ENCODE peak calls at places on chromosome 14, in five cellular contexts. G is CD8-positive, alpha-beta T cell; W is astrocyte; A is keratinocyte; T is uterus. Y is an unnamed sample.
A peak's percentile ranks its signal among the peaks of the same experiment; 100 is the strongest.

GRCh38 chr14:86153480-86153879 is 623.5 kb downstream of the FLRT2 start:
- DNase-seq in G (no peak), W (no peak), A (no peak), T (no peak), Y (no peak)

GRCh38 chr14:62125793-62126192 is 363.6 kb downstream of the SNAPC1 start:
- DNase-seq in G (no peak), W (no peak), A (no peak), T (no peak), Y (no peak)

GRCh38 chr14:55698051-55698450 is 118.0 kb downstream of the KTN1 start:
- DNase-seq in G (no peak), W (no peak), A (no peak), T (no peak), Y (no peak)

GRCh38 chr14:74913986-74914573 is 9.0 kb downstream of the RPS6KL1 start:
- DNase-seq in G (no peak), W (peak; percentile 45), A (no peak), T (peak; percentile 79), Y (peak; percentile 64)

GRCh38 chr14:96246535-96246839 is 9.5 kb upstream of the BDKRB1 start:
- DNase-seq in G (no peak), W (peak; percentile 96), A (no peak), T (no peak), Y (no peak)

GRCh38 chr14:106207316-106207715 is 680.9 kb downstream of the TMEM121 start:
- DNase-seq in G (no peak), W (no peak), A (no peak), T (no peak), Y (no peak)

GRCh38 chr14:30558675-30559555 is at the start of gene G2E3:
- DNase-seq in G (peak; percentile 87), W (peak; percentile 76), A (no peak), T (peak; percentile 86), Y (peak; percentile 88)

GRCh38 chr14:59484611-59485174 is 376 bp downstream of the JKAMP start:
- DNase-seq in G (no peak), W (peak; percentile 32), A (no peak), T (no peak), Y (no peak)

GRCh38 chr14:33584698-33585097 is 366.2 kb downstream of the EGLN3 start:
- DNase-seq in G (no peak), W (no peak), A (no peak), T (no peak), Y (no peak)

GRCh38 chr14:29706700-29707099 is 220.9 kb downstream of the PRKD1 start:
- DNase-seq in G (no peak), W (no peak), A (no peak), T (no peak), Y (no peak)

GRCh38 chr14:29905549-29905948 is 22.1 kb downstream of the PRKD1 start:
- DNase-seq in G (no peak), W (no peak), A (no peak), T (no peak), Y (no peak)

GRCh38 chr14:99656171-99656570 is 11.2 kb downstream of the HHIPL1 start:
- DNase-seq in G (no peak), W (no peak), A (no peak), T (no peak), Y (no peak)

GRCh38 chr14:103520269-103520656 is 2.4 kb downstream of the CKB start:
- DNase-seq in G (no peak), W (no peak), A (no peak), T (no peak), Y (no peak)

GRCh38 chr14:103517626-103518415 is 4.8 kb downstream of the CKB start:
- DNase-seq in G (no peak), W (no peak), A (no peak), T (peak; percentile 53), Y (no peak)

GRCh38 chr14:103519837-103520212 is 2.8 kb downstream of the CKB start:
- DNase-seq in G (no peak), W (no peak), A (no peak), T (peak; percentile 41), Y (peak; percentile 32)

GRCh38 chr14:103518416-103519042 is 4.1 kb downstream of the CKB start:
- DNase-seq in G (peak; percentile 70), W (no peak), A (no peak), T (peak; percentile 75), Y (peak; percentile 78)

GRCh38 chr14:103519043-103519836 is 3.4 kb downstream of the CKB start:
- DNase-seq in G (no peak), W (no peak), A (no peak), T (peak; percentile 31), Y (no peak)
- H3K27ac ChIP-seq in G (no peak overlapping the region), W (no peak overlapping the region), A (no peak overlapping the region), T (peak overlapping the region; percentile 82), Y (peak overlapping the region; percentile 82)

GRCh38 chr14:88989911-88990310 is 165.5 kb downstream of the TTC8 start:
- DNase-seq in G (no peak), W (no peak), A (no peak), T (no peak), Y (no peak)

GRCh38 chr14:88987516-88987915 is 163.1 kb downstream of the TTC8 start:
- DNase-seq in G (no peak), W (peak; percentile 61), A (peak; percentile 84), T (no peak), Y (no peak)

GRCh38 chr14:88983755-88984154 is 159.3 kb downstream of the TTC8 start:
- DNase-seq in G (no peak), W (peak; percentile 97), A (no peak), T (no peak), Y (no peak)

GRCh38 chr14:88985654-88986053 is 161.2 kb downstream of the TTC8 start:
- DNase-seq in G (no peak), W (no peak), A (no peak), T (no peak), Y (no peak)

GRCh38 chr14:88986146-88986841 is 161.8 kb downstream of the TTC8 start:
- DNase-seq in G (no peak), W (peak; percentile 87), A (no peak), T (no peak), Y (no peak)
- H3K27ac ChIP-seq in G (no peak overlapping the region), W (peak overlapping the region; percentile 59), A (peak overlapping the region; percentile 85), T (no peak overlapping the region), Y (no peak overlapping the region)

GRCh38 chr14:48333221-48333910 is 658.0 kb upstream of the MDGA2 start:
- DNase-seq in G (no peak), W (peak; percentile 54), A (no peak), T (no peak), Y (no peak)
- H3K27ac ChIP-seq in G (no peak overlapping the region), W (no peak overlapping the region), A (no peak overlapping the region), T (no peak overlapping the region), Y (no peak overlapping the region)

GRCh38 chr14:101758913-101759593 is 2.5 kb upstream of the PPP2R5C start:
- DNase-seq in G (no peak), W (no peak), A (no peak), T (no peak), Y (no peak)

GRCh38 chr14:101761881-101762529 is 496 bp downstream of the PPP2R5C start:
- DNase-seq in G (peak; percentile 54), W (no peak), A (no peak), T (peak; percentile 40), Y (no peak)

GRCh38 chr14:101762530-101763101 is 1.1 kb downstream of the PPP2R5C start:
- DNase-seq in G (no peak), W (no peak), A (no peak), T (no peak), Y (no peak)

GRCh38 chr14:101761032-101761880 is at the start of gene PPP2R5C:
- DNase-seq in G (peak; percentile 87), W (peak; percentile 72), A (peak; percentile 28), T (peak; percentile 89), Y (peak; percentile 94)

GRCh38 chr14:101760138-101761011 is 1.1 kb upstream of the PPP2R5C start:
- DNase-seq in G (peak; percentile 95), W (peak; percentile 91), A (peak; percentile 90), T (peak; percentile 99), Y (peak; percentile 99)
- H3K27ac ChIP-seq in G (peak overlapping the region; percentile 14), W (no peak overlapping the region), A (peak overlapping the region; percentile 22), T (peak overlapping the region; percentile 93), Y (peak overlapping the region; percentile 90)

GRCh38 chr14:68511727-68512047 is 281.2 kb downstream of the ZFP36L1 start:
- DNase-seq in G (no peak), W (no peak), A (no peak), T (no peak), Y (no peak)

GRCh38 chr14:68510951-68511726 is 281.7 kb downstream of the ZFP36L1 start:
- DNase-seq in G (no peak), W (peak; percentile 25), A (no peak), T (no peak), Y (no peak)

GRCh38 chr14:68509188-68509953 is 283.5 kb downstream of the ZFP36L1 start:
- DNase-seq in G (no peak), W (no peak), A (no peak), T (no peak), Y (no peak)

GRCh38 chr14:68508581-68508980 is 284.3 kb downstream of the ZFP36L1 start:
- DNase-seq in G (no peak), W (no peak), A (no peak), T (no peak), Y (no peak)

DNA sequence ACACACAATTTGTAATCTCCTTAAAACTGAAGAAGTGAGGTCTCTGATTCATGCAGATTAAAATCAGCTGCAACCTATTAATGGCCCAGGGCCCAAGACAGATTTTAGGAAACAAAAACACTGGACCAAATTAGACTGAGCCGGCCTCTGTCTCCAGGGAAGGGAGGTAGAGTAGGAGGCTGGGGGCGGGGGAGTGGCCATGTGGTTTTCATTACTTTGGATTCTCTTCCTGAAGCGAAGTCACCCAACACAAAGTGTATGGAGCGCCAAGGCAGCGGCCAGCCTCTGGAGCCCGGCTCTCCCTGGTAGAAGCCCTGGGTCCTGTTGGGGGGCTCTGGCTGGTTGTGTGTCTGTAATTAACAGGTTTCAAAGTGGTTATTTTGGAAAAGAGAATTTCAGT is 282.7 kb downstream of the ZFP36L1 start:
- DNase-seq in G (no peak), W (peak; percentile 82), A (no peak), T (peak; percentile 88), Y (peak; percentile 56)
- H3K27ac ChIP-seq in G (no peak overlapping the region), W (no peak overlapping the region), A (no peak overlapping the region), T (peak overlapping the region; percentile 87), Y (peak overlapping the region; percentile 18)

DNA sequence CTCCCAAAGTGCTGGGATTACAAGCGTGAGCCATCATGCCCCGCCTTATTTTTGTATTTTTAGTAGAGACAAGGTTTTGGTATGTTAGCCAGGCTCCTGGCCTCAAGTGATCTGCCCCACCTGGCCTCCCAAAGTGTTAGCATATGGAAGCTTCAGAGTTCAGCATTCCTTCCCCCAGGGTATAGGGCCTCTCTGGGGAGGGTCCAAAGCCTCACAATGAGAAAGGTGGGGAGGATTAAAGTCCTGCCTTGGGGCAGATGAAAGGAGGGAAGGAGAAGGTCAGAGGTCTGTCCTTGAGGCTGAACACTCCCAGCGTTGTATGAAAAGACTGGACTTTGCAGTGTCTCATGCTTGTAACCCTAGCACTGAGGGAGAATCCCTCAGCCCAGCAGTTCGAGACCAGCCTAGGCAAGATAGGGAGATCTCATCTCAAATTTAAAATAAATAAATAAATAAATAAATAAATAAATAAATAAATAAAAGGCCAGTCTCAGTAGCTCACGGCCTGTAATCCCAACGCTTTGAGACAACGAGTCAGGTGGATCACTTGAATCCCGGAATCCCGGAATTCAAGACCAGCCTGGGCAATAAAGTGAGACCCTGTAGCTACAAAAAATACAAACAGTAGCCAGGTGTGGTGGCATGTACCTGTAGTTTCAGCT is 22.0 kb upstream of the RCOR1 start:
- DNase-seq in G (no peak), W (no peak), A (no peak), T (no peak), Y (no peak)
- H3K27ac ChIP-seq in G (no peak overlapping the region), W (no peak overlapping the region), A (no peak overlapping the region), T (no peak overlapping the region), Y (no peak overlapping the region)

GRCh38 chr14:52599974-52600373 is 47.3 kb downstream of the GPR137C start:
- DNase-seq in G (no peak), W (no peak), A (no peak), T (no peak), Y (no peak)
- H3K27ac ChIP-seq in G (no peak overlapping the region), W (no peak overlapping the region), A (no peak overlapping the region), T (no peak overlapping the region), Y (no peak overlapping the region)

Y was measured in heart right ventricle.